ENCODE peak calls at places on chromosomes 13 and 19, in eight cellular contexts. One of them, this sample, is unnamed.

GRCh38 chr19:44640518-44640917 is 3.2 kb upstream of the PVR start:
- DNase-seq in A549: no peak
- DNase-seq in GM12878: no peak
- DNase-seq in IMR-90: peak; percentile 58
- DNase-seq in H1: no peak
- DNase-seq in HepG2: no peak
- DNase-seq in SK-N-SH: no peak
- DNase-seq in K562: no peak
- DNase-seq in this sample: no peak

GRCh38 chr19:36213793-36214387 is 575 bp downstream of the ZNF565 start:
- DNase-seq in A549: peak; percentile 41
- DNase-seq in GM12878: no peak
- DNase-seq in IMR-90: peak; percentile 45
- DNase-seq in H1: no peak
- DNase-seq in HepG2: no peak
- DNase-seq in SK-N-SH: no peak
- DNase-seq in K562: no peak
- DNase-seq in this sample: no peak

GRCh38 chr13:114124921-114125320 is 7.5 kb downstream of the RASA3 start:
- DNase-seq in A549: no peak
- DNase-seq in GM12878: no peak
- DNase-seq in IMR-90: peak; percentile 95
- DNase-seq in H1: no peak
- DNase-seq in HepG2: no peak
- DNase-seq in SK-N-SH: no peak
- DNase-seq in K562: no peak
- DNase-seq in this sample: no peak

GRCh38 chr13:66137384-66137783 is 1092.8 kb downstream of the PCDH9 start:
- DNase-seq in A549: no peak
- DNase-seq in GM12878: no peak
- DNase-seq in IMR-90: no peak
- DNase-seq in H1: no peak
- DNase-seq in HepG2: no peak
- DNase-seq in SK-N-SH: no peak
- DNase-seq in K562: no peak
- DNase-seq in this sample: no peak

GRCh38 chr13:112106467-112107141 is 39.7 kb downstream of the SOX1 start:
- DNase-seq in A549: no peak
- DNase-seq in GM12878: no peak
- DNase-seq in IMR-90: no peak
- DNase-seq in H1: no peak
- DNase-seq in HepG2: peak; percentile 6
- DNase-seq in SK-N-SH: no peak
- DNase-seq in K562: no peak
- DNase-seq in this sample: no peak

GRCh38 chr19:56348289-56348877 is 33.7 kb upstream of the ZSCAN5A start:
- DNase-seq in A549: no peak
- DNase-seq in GM12878: no peak
- DNase-seq in IMR-90: no peak
- DNase-seq in H1: peak; percentile 46
- DNase-seq in HepG2: no peak
- DNase-seq in SK-N-SH: peak; percentile 24
- DNase-seq in K562: no peak
- DNase-seq in this sample: peak; percentile 22

GRCh38 chr13:74035881-74036280 is 98.3 kb downstream of the KLF12 start:
- DNase-seq in A549: no peak
- DNase-seq in GM12878: no peak
- DNase-seq in IMR-90: no peak
- DNase-seq in H1: no peak
- DNase-seq in HepG2: no peak
- DNase-seq in SK-N-SH: no peak
- DNase-seq in K562: no peak
- DNase-seq in this sample: no peak

GRCh38 chr13:67123165-67123564 is 107.0 kb downstream of the PCDH9 start:
- DNase-seq in A549: no peak
- DNase-seq in GM12878: no peak
- DNase-seq in IMR-90: no peak
- DNase-seq in H1: no peak
- DNase-seq in HepG2: no peak
- DNase-seq in SK-N-SH: no peak
- DNase-seq in K562: no peak
- DNase-seq in this sample: no peak

GRCh38 chr19:3494559-3494958 is 5.9 kb downstream of the DOHH start:
- DNase-seq in A549: no peak
- DNase-seq in GM12878: no peak
- DNase-seq in IMR-90: no peak
- DNase-seq in H1: no peak
- DNase-seq in HepG2: no peak
- DNase-seq in SK-N-SH: no peak
- DNase-seq in K562: no peak
- DNase-seq in this sample: no peak

GRCh38 chr13:35808846-35809245 is 322.3 kb downstream of the DCLK1 start:
- DNase-seq in A549: no peak
- DNase-seq in GM12878: no peak
- DNase-seq in IMR-90: no peak
- DNase-seq in H1: no peak
- DNase-seq in HepG2: no peak
- DNase-seq in SK-N-SH: peak; percentile 33
- DNase-seq in K562: no peak
- DNase-seq in this sample: no peak
- TF ChIP-seq RAD21 in A549: no peak
- TF ChIP-seq RAD21 in GM12878: no peak
- TF ChIP-seq RAD21 in IMR-90: no peak
- TF ChIP-seq RAD21 in H1: no peak
- TF ChIP-seq RAD21 in HepG2: no peak
- TF ChIP-seq RAD21 in SK-N-SH: no peak
- TF ChIP-seq RAD21 in K562: no peak
- TF ChIP-seq RAD21 in this sample: no peak

GRCh38 chr13:50677687-50678463 is 165.6 kb downstream of the DLEU7 start:
- DNase-seq in A549: no peak
- DNase-seq in GM12878: no peak
- DNase-seq in IMR-90: peak; percentile 11
- DNase-seq in H1: no peak
- DNase-seq in HepG2: no peak
- DNase-seq in SK-N-SH: no peak
- DNase-seq in K562: no peak
- DNase-seq in this sample: no peak
- H3K9me3 ChIP-seq in A549: no peaks in the 10 kb centered on the region
- H3K9me3 ChIP-seq in GM12878: no peaks in the 10 kb centered on the region
- H3K9me3 ChIP-seq in IMR-90: peaks cover 2% of the 10 kb centered on the region
- H3K9me3 ChIP-seq in H1: no peaks in the 10 kb centered on the region
- H3K9me3 ChIP-seq in HepG2: no peaks in the 10 kb centered on the region
- H3K9me3 ChIP-seq in SK-N-SH: no peaks in the 10 kb centered on the region
- H3K9me3 ChIP-seq in K562: no peaks in the 10 kb centered on the region
- H3K9me3 ChIP-seq in this sample: no peaks in the 10 kb centered on the region

DNA sequence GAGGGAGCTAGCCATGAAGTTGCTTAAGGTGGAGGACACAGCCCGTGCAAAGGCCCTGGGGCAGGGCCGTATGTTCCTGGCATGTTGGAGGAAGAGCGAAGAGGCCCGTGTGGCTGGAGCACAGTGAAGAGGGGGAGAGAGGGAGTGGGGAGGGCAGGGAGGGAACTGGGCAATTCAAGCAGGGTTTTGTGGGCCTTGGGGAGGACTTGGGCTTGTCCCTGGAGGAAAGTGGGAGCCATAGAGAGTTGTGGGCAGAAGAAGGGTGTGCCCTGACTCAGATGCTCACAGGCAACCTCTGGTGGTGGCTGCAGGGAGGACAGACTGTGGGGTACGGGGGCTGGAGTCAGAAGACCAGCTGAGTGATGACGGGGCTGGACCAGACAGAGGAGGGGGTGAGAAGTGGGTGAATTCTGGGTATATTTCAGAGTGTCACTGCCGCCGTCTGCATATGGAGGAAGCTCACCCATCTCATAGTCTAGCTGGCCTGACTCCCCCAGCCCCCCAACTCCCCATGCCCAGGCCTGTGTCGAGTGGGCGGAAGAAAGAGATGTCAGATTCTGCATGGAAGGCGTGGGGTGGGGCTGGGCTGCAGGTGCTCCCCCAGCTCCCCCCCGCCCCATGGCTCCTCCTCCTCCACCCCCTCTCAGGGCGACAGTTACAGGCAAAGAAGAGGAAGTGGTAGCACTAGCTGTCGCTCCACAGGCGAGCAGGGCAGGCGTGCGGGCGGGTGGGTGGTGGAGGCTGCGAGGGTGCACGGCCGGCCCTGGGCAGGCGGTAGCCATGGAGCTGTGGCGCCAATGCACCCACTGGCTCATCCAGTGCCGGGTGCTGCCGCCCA is at the start of gene VAV1:
- DNase-seq in A549: no peak
- DNase-seq in GM12878: peak; percentile 64
- DNase-seq in IMR-90: no peak
- DNase-seq in H1: no peak
- DNase-seq in HepG2: no peak
- DNase-seq in SK-N-SH: peak; percentile 53
- DNase-seq in K562: peak; percentile 88
- DNase-seq in this sample: no peak
- TF ChIP-seq RAD21 in A549: no peak
- TF ChIP-seq RAD21 in GM12878: peak; percentile 37
- TF ChIP-seq RAD21 in IMR-90: no peak
- TF ChIP-seq RAD21 in H1: no peak
- TF ChIP-seq RAD21 in HepG2: no peak
- TF ChIP-seq RAD21 in SK-N-SH: no peak
- TF ChIP-seq RAD21 in K562: no peak
- TF ChIP-seq RAD21 in this sample: no peak

GRCh38 chr19:1715540-1715939 is 37.8 kb upstream of the ONECUT3 start:
- DNase-seq in A549: no peak
- DNase-seq in GM12878: no peak
- DNase-seq in IMR-90: no peak
- DNase-seq in H1: no peak
- DNase-seq in HepG2: no peak
- DNase-seq in SK-N-SH: peak; percentile 48
- DNase-seq in K562: no peak
- DNase-seq in this sample: no peak
- H3K9me3 ChIP-seq in A549: no peaks in the 10 kb centered on the region
- H3K9me3 ChIP-seq in GM12878: no peaks in the 10 kb centered on the region
- H3K9me3 ChIP-seq in IMR-90: peaks cover 4% of the 10 kb centered on the region
- H3K9me3 ChIP-seq in H1: no peaks in the 10 kb centered on the region
- H3K9me3 ChIP-seq in HepG2: no peaks in the 10 kb centered on the region
- H3K9me3 ChIP-seq in SK-N-SH: no peaks in the 10 kb centered on the region
- H3K9me3 ChIP-seq in K562: no peaks in the 10 kb centered on the region
- H3K9me3 ChIP-seq in this sample: no peaks in the 10 kb centered on the region

GRCh38 chr19:2084993-2085720 is 11.0 kb downstream of the MOB3A start:
- DNase-seq in A549: no peak
- DNase-seq in GM12878: peak; percentile 96
- DNase-seq in IMR-90: no peak
- DNase-seq in H1: no peak
- DNase-seq in HepG2: no peak
- DNase-seq in SK-N-SH: peak; percentile 20
- DNase-seq in K562: peak; percentile 70
- DNase-seq in this sample: no peak
- TF ChIP-seq RAD21 in A549: no peak
- TF ChIP-seq RAD21 in GM12878: peak; percentile 7
- TF ChIP-seq RAD21 in IMR-90: no peak
- TF ChIP-seq RAD21 in H1: no peak
- TF ChIP-seq RAD21 in HepG2: no peak
- TF ChIP-seq RAD21 in SK-N-SH: no peak
- TF ChIP-seq RAD21 in K562: no peak
- TF ChIP-seq RAD21 in this sample: no peak

This sample was measured in HCT116.